ENCODE peak calls at places on chromosomes 6 and 20, in four cellular contexts. One of them, this sample, is unnamed.

GRCh38 chr20:20073851-20074252 is 21.5 kb downstream of the CFAP61 start:
- DNase-seq in ovary: no peak
- DNase-seq in BJ: no peak
- DNase-seq in fibroblast of pulmonary artery: no peak
- DNase-seq in this sample: no peak

GRCh38 chr6:28252507-28252975 is 472 bp upstream of the ZKSCAN4 start:
- DNase-seq in ovary: no peak
- DNase-seq in BJ: no peak
- DNase-seq in fibroblast of pulmonary artery: no peak
- DNase-seq in this sample: no peak

GRCh38 chr6:144953552-144954240 is 668.6 kb downstream of the UTRN start:
- DNase-seq in ovary: no peak
- DNase-seq in BJ: no peak
- DNase-seq in fibroblast of pulmonary artery: peak
- DNase-seq in this sample: no peak

GRCh38 chr6:139764498-139764986 is 390.1 kb upstream of the CITED2 start:
- DNase-seq in ovary: peak
- DNase-seq in BJ: peak
- DNase-seq in fibroblast of pulmonary artery: peak
- DNase-seq in this sample: peak

GRCh38 chr6:112216699-112217551 is 37.4 kb downstream of the LAMA4 start:
- DNase-seq in ovary: no peak
- DNase-seq in BJ: peak
- DNase-seq in fibroblast of pulmonary artery: peak
- DNase-seq in this sample: peak

GRCh38 chr6:144378437-144378836 is 93.3 kb downstream of the UTRN start:
- DNase-seq in ovary: no peak
- DNase-seq in BJ: no peak
- DNase-seq in fibroblast of pulmonary artery: no peak
- DNase-seq in this sample: no peak

GRCh38 chr6:100538086-100538485 is 73.4 kb upstream of the SIM1 start:
- DNase-seq in ovary: no peak
- DNase-seq in BJ: no peak
- DNase-seq in fibroblast of pulmonary artery: peak
- DNase-seq in this sample: no peak

GRCh38 chr20:63850689-63851547 is 10.4 kb upstream of the ABHD16B start:
- DNase-seq in ovary: no peak
- DNase-seq in BJ: no peak
- DNase-seq in fibroblast of pulmonary artery: no peak
- DNase-seq in this sample: no peak

GRCh38 chr6:136609878-136610706 is 59.9 kb upstream of the MAP7 start:
- DNase-seq in ovary: peak
- DNase-seq in BJ: peak
- DNase-seq in fibroblast of pulmonary artery: peak
- DNase-seq in this sample: peak

GRCh38 chr6:154738561-154738961 is 5.3 kb downstream of the SCAF8 start:
- DNase-seq in ovary: no peak
- DNase-seq in BJ: no peak
- DNase-seq in fibroblast of pulmonary artery: peak
- DNase-seq in this sample: no peak

GRCh38 chr6:154745243-154745642 is 12.0 kb downstream of the SCAF8 start:
- DNase-seq in ovary: no peak
- DNase-seq in BJ: no peak
- DNase-seq in fibroblast of pulmonary artery: no peak
- DNase-seq in this sample: no peak

GRCh38 chr6:154737424-154737823 is 4.2 kb downstream of the SCAF8 start:
- DNase-seq in ovary: no peak
- DNase-seq in BJ: no peak
- DNase-seq in fibroblast of pulmonary artery: no peak
- DNase-seq in this sample: no peak

GRCh38 chr6:154736613-154737259 is 3.5 kb downstream of the SCAF8 start:
- DNase-seq in ovary: no peak
- DNase-seq in BJ: no peak
- DNase-seq in fibroblast of pulmonary artery: no peak
- DNase-seq in this sample: no peak

DNA sequence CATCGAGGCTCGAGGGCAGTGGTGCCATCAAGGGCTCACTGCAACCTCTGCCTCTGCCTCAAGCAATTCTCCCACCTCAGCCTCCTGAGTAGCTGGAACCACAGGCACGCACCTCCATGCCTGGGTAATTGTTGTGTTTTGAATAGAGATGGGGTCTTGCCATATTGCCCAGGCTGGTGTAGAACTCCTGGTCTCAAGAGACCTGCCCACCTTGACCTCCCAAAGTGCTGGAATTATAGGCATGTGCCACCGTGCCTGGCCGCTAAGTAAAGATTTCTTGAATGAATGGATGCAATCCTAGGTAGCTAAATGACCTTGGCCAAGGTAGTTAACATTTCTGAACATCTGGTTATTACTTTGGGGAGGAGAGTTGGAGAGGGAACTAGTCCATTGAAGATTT is 7.4 kb downstream of the SCAF8 start:
- DNase-seq in ovary: no peak
- DNase-seq in BJ: no peak
- DNase-seq in fibroblast of pulmonary artery: no peak
- DNase-seq in this sample: no peak
- H3K4me3 ChIP-seq in ovary: no peak
- H3K4me3 ChIP-seq in BJ: no peak
- H3K4me3 ChIP-seq in fibroblast of pulmonary artery: no peak
- H3K4me3 ChIP-seq in this sample: no peak

GRCh38 chr6:106639812-106640211 is 10.4 kb downstream of the QRSL1 start:
- DNase-seq in ovary: no peak
- DNase-seq in BJ: no peak
- DNase-seq in fibroblast of pulmonary artery: no peak
- DNase-seq in this sample: no peak

GRCh38 chr6:106634565-106634964 is 5.2 kb downstream of the QRSL1 start:
- DNase-seq in ovary: no peak
- DNase-seq in BJ: no peak
- DNase-seq in fibroblast of pulmonary artery: no peak
- DNase-seq in this sample: no peak

GRCh38 chr6:106642476-106642875 is 13.1 kb downstream of the QRSL1 start:
- DNase-seq in ovary: no peak
- DNase-seq in BJ: no peak
- DNase-seq in fibroblast of pulmonary artery: peak
- DNase-seq in this sample: no peak

GRCh38 chr6:106637718-106638341 is 8.5 kb downstream of the QRSL1 start:
- DNase-seq in ovary: no peak
- DNase-seq in BJ: no peak
- DNase-seq in fibroblast of pulmonary artery: no peak
- DNase-seq in this sample: no peak

DNA sequence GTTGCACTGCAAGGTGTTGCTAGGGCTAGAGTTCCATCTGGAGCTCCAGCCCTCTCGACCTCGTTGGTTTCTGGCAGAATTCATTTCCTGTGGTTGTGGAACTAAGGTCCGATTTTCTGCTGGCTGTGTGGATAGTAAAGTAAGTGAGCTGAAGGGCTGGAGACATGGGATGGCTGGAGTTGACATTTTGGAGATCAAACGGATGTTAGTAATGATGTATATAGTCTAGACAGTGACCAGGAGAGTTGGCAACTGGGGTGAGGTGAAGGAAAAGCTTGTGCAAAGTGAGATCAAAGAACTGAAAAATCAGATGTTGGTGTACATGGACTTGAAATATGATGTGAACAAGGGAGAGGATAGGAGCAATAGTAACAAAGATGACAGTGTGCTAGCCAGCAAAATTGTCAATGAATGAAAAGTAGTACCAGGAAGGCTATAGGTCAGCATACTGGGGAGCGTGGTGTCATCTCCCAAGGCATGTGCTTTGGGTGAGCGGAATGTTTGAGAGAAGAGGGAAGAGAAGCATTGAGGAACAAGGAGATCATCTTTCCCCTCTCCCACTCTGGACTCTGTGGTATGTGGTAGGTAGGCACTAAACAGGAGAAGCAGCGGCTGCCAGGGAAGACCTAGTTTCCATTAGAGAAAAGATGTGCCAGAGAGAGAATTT is 7.8 kb downstream of the QRSL1 start:
- DNase-seq in ovary: no peak
- DNase-seq in BJ: no peak
- DNase-seq in fibroblast of pulmonary artery: no peak
- DNase-seq in this sample: no peak
- H3K4me3 ChIP-seq in ovary: no peak
- H3K4me3 ChIP-seq in BJ: no peak
- H3K4me3 ChIP-seq in fibroblast of pulmonary artery: no peak
- H3K4me3 ChIP-seq in this sample: no peak

DNA sequence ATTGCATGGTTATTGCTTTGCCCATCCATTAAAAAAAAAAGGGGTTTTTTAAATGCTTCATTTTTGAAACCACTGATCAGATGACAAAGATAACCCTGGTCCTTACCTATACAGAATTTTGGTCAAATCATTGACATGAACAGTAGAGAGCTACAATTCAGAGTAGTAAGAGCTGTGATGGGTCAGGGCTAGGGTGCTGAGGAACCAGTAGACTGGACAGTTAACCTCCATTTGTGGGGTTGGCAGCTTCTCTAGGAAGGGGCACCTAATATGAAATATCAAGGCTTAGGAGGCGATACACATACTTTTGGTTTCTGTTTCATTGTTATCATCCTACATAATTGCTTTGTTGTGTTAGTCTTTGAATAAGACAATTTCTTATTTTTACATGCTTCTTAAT is 55.1 kb downstream of the ORC3 start:
- DNase-seq in ovary: no peak
- DNase-seq in BJ: no peak
- DNase-seq in fibroblast of pulmonary artery: no peak
- DNase-seq in this sample: no peak
- H3K4me3 ChIP-seq in ovary: no peak
- H3K4me3 ChIP-seq in BJ: no peak
- H3K4me3 ChIP-seq in fibroblast of pulmonary artery: no peak
- H3K4me3 ChIP-seq in this sample: no peak

GRCh38 chr6:134177753-134178229 is 125.4 kb upstream of the SLC2A12 start:
- DNase-seq in ovary: no peak
- DNase-seq in BJ: peak
- DNase-seq in fibroblast of pulmonary artery: peak
- DNase-seq in this sample: no peak
- H3K4me3 ChIP-seq in ovary: peak
- H3K4me3 ChIP-seq in BJ: peak
- H3K4me3 ChIP-seq in fibroblast of pulmonary artery: peak
- H3K4me3 ChIP-seq in this sample: peak

DNA sequence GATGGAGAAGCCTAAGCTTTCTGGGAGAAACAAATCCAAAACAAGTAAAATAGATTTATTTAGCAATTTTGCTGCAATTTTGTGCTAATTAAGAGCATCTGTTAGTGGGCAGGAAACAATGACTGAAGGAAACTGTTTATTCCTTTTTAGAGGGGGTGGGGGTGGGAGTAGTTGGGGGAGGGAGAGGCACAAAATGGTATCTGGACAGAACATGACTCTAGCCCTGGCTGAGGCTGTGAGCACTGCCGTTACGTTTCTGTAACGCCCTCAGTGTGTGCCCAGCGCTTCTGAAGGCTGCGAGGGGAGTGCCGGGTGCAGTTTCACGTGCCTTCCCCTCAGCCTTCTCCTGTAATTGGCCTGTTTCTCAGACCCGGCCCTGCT is 28.8 kb downstream of the METTL24 start:
- DNase-seq in ovary: peak
- DNase-seq in BJ: peak
- DNase-seq in fibroblast of pulmonary artery: no peak
- DNase-seq in this sample: no peak
- H3K4me3 ChIP-seq in ovary: peak
- H3K4me3 ChIP-seq in BJ: peak
- H3K4me3 ChIP-seq in fibroblast of pulmonary artery: no peak
- H3K4me3 ChIP-seq in this sample: peak

DNA sequence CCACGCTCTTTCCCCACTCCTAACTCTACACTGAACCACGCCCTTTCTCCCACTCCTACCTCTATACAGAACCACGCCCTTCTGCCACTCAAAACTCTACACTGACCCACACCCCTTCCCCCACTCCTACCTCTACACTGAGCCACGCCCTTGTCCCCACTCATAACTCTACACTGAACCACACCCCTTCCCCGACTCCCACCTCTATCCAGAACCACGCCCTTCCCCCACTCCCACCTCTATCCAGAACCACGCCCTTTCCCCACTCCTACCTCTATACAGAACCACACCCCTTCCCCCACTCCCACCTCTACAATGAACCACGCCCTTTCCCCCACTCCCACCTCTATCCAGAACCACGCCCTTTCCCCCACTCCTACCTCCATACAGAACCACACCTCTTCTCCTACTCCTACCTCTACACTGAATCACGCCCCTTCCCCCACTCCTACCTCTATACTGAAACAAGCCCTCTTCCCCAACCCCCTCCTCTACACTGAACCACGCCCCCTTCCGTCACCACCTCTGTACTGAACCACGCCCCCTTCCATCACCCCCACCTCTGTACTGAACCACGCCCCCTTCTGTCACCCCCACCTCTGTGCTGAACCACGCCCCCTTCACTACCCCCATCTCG is 10.1 kb downstream of the PXMP4 start:
- DNase-seq in ovary: no peak
- DNase-seq in BJ: no peak
- DNase-seq in fibroblast of pulmonary artery: no peak
- DNase-seq in this sample: no peak
- H3K4me3 ChIP-seq in ovary: no peak
- H3K4me3 ChIP-seq in BJ: no peak
- H3K4me3 ChIP-seq in fibroblast of pulmonary artery: no peak
- H3K4me3 ChIP-seq in this sample: no peak

GRCh38 chr20:52105573-52106422 is 85.8 kb downstream of the ZFP64 start:
- DNase-seq in ovary: no peak
- DNase-seq in BJ: no peak
- DNase-seq in fibroblast of pulmonary artery: peak
- DNase-seq in this sample: no peak

GRCh38 chr20:52105045-52105572 is 86.5 kb downstream of the ZFP64 start:
- DNase-seq in ovary: peak
- DNase-seq in BJ: no peak
- DNase-seq in fibroblast of pulmonary artery: peak
- DNase-seq in this sample: no peak

GRCh38 chr20:52103911-52104545 is 87.6 kb downstream of the ZFP64 start:
- DNase-seq in ovary: no peak
- DNase-seq in BJ: no peak
- DNase-seq in fibroblast of pulmonary artery: peak
- DNase-seq in this sample: no peak

GRCh38 chr20:52103469-52103910 is 88.1 kb downstream of the ZFP64 start:
- DNase-seq in ovary: no peak
- DNase-seq in BJ: no peak
- DNase-seq in fibroblast of pulmonary artery: peak
- DNase-seq in this sample: no peak

DNA sequence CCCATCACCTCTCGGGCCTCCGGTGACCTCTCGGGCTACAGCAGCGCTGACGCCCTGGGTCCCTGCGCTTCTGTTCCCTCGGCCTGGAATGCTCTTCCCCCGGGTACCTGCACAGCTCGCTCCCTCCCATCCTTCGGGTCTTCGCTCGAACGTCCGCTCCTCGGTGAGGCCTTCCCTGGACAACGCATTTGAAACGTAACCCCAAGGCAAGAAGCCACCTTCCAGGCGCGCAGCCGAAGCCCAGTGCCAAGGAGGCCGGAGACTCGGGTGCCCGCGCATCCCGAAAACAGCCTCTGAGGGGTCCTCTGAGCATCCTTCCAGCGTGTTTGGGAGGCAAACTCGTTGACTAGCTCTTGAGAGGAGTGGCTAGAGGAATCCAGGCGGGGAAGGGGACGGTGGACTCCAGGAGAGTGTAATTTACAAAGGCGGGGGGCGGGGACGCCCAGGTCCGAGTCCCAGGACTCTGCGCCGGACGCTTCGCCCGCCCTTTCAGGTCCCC is 87.0 kb downstream of the ZFP64 start:
- DNase-seq in ovary: no peak
- DNase-seq in BJ: no peak
- DNase-seq in fibroblast of pulmonary artery: peak
- DNase-seq in this sample: no peak
- H3K4me3 ChIP-seq in ovary: peak
- H3K4me3 ChIP-seq in BJ: peak
- H3K4me3 ChIP-seq in fibroblast of pulmonary artery: peak
- H3K4me3 ChIP-seq in this sample: peak

This sample was measured in skeletal muscle cell.